ENCODE peak calls at places on chromosomes 1 and 21, in five cellular contexts. O, H, I, F and E are unnamed samples.

GRCh38 chr1:30335389-30335996 is 387.9 kb downstream of the MATN1 start:
- DNase-seq in I (no peak), F (no peak), H (no peak), O (no peak), E (no peak)

GRCh38 chr1:229208481-229208880 is 62.4 kb upstream of the RAB4A start:
- DNase-seq in F (no peak), O (no peak), I (no peak), H (peak; percentile 42), E (no peak)

GRCh38 chr1:228884615-228885566 is 149.6 kb downstream of the RHOU start:
- DNase-seq in F (no peak), I (no peak), O (no peak), H (peak; percentile 20), E (no peak)

GRCh38 chr1:98761238-98761637 is 99.7 kb downstream of the SNX7 start:
- DNase-seq in F (no peak), I (no peak), H (peak; percentile 1), O (no peak), E (no peak)

GRCh38 chr1:219927956-219928790 is at the start of gene SLC30A10:
- DNase-seq in H (peak; percentile 4), F (no peak), I (peak; percentile 46), O (peak; percentile 50), E (peak; percentile 39)

GRCh38 chr1:8789314-8790214 is 27.9 kb downstream of the RERE start:
- DNase-seq in O (no peak), I (no peak), F (no peak), H (no peak), E (no peak)

GRCh38 chr1:89545264-89546038 is 20.8 kb downstream of the LRRC8B start:
- DNase-seq in I (no peak), F (no peak), O (no peak), H (peak; percentile 56), E (no peak)

GRCh38 chr21:36860736-36861594 is 105.5 kb downstream of the HLCS start:
- DNase-seq in O (no peak), I (peak; percentile 28), F (no peak), H (peak; percentile 65), E (no peak)

GRCh38 chr21:25568230-25568629 is 39.1 kb downstream of the MRPL39 start:
- DNase-seq in F (no peak), O (no peak), I (no peak), H (peak; percentile 83), E (no peak)

GRCh38 chr1:113976609-113977278 is 2.5 kb upstream of the OLFML3 start:
- DNase-seq in O (no peak), H (peak; percentile 73), F (no peak), I (no peak), E (no peak)

GRCh38 chr1:147478556-147478955 is 62.7 kb upstream of the BCL9 start:
- DNase-seq in F (no peak), I (no peak), O (no peak), H (no peak), E (no peak)